ENCODE peak calls at places on chromosomes 12 and 14, in seven cellular contexts. B, O, W, Z, X, M and A are unnamed samples.

GRCh38 chr12:272942-273906 is 10.6 kb upstream of the SLC6A13 start:
- DNase-seq in B (no peak), O (no peak), W (no peak), Z (no peak), X (no peak), M (no peak), A (no peak)

GRCh38 chr12:130186631-130187269 is 24.5 kb downstream of the FZD10 start:
- DNase-seq in B (no peak), O (no peak), W (peak; percentile 14), Z (no peak), X (no peak), M (peak; percentile 2), A (no peak)

GRCh38 chr14:34794217-34794616 is 79.8 kb upstream of the CFL2 start:
- DNase-seq in B (no peak), O (no peak), W (no peak), Z (no peak), X (peak; percentile 23), M (peak; percentile 18), A (no peak)

GRCh38 chr12:114976959-114977358 is 293.0 kb upstream of the TBX3 start:
- DNase-seq in B (no peak), O (no peak), W (peak; percentile 77), Z (no peak), X (peak; percentile 37), M (peak; percentile 37), A (no peak)

GRCh38 chr14:33229269-33229924 is 290.7 kb downstream of the NPAS3 start:
- DNase-seq in B (no peak), O (no peak), W (no peak), Z (no peak), X (peak; percentile 5), M (peak; percentile 40), A (no peak)

GRCh38 chr14:103418508-103418818 is 33.2 kb downstream of the MARK3 start:
- DNase-seq in B (no peak), O (no peak), W (no peak), Z (no peak), X (peak; percentile 81), M (peak; percentile 76), A (peak; percentile 29)

GRCh38 chr14:96268426-96269358 is 12.7 kb downstream of the BDKRB1 start:
- DNase-seq in B (no peak), O (no peak), W (peak; percentile 78), Z (no peak), X (peak; percentile 94), M (peak; percentile 96), A (no peak)

GRCh38 chr12:12788675-12789368 is 3.4 kb downstream of the APOLD1 start:
- DNase-seq in B (peak; percentile 12), O (peak; percentile 75), W (peak; percentile 89), Z (no peak), X (peak; percentile 76), M (peak; percentile 65), A (peak; percentile 66)

GRCh38 chr14:96121660-96122395 is 82.7 kb downstream of the C14orf132 start:
- DNase-seq in B (no peak), O (no peak), W (no peak), Z (no peak), X (peak; percentile 25), M (peak; percentile 78), A (no peak)

GRCh38 chr14:81625343-81625742 is 91.7 kb upstream of the SEL1L start:
- DNase-seq in B (no peak), O (no peak), W (peak; percentile 29), Z (no peak), X (peak; percentile 1), M (no peak), A (peak; percentile 34)

GRCh38 chr14:70934502-70935134 is 27.4 kb downstream of the PCNX1 start:
- DNase-seq in B (no peak), O (no peak), W (no peak), Z (peak; percentile 18), X (peak; percentile 79), M (peak; percentile 32), A (peak; percentile 37)

GRCh38 chr14:96843137-96843536 is 46.0 kb downstream of the VRK1 start:
- DNase-seq in B (no peak), O (no peak), W (no peak), Z (no peak), X (no peak), M (no peak), A (no peak)

GRCh38 chr12:8832500-8832899 is 10.1 kb downstream of the A2ML1 start:
- DNase-seq in B (no peak), O (no peak), W (no peak), Z (no peak), X (no peak), M (no peak), A (no peak)
- TF ChIP-seq CTCF in B (no peak), O (no peak), W (no peak), Z (no peak), X (no peak), M (no peak), A (no peak)

DNA sequence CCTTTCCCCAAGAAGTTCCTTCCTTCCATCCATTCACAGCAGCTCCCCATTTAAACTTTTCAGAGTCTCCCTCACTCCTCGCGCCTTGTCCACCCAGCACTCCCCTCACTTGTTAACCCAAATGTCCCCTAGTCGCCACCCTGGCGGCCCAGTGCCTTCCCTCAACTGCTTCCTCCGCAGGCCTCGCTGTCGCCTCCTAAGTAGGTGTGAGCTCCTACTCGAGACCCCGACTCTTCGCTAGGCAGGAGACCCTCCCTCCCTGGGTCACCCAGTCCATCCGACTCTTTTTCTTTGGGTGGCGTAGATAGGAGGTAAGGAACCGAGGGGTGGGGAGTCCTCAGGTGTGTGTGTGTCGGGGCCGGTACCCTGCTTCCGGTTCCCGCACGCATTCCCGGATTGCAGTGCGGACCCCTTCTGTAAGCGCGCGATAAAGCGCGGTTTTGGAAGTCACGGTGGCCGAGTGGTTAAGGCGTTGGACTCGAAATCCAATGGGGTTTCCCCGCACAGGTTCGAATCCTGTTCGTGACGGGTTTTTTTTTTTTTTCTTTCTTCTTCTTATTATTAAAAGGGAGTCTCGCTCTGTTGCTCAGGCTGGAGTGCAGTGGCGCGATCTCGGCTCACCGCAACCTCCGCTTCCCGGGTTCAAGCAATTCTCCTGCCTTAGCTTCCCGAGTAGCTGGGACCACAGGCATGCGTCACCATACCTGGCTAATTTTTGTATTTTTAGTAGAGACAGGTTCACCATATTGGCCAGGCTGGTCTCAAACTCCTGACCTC is 823 bp upstream of the SMARCC2 start:
- DNase-seq in B (peak; percentile 51), O (peak; percentile 55), W (peak; percentile 94), Z (peak; percentile 90), X (peak; percentile 75), M (peak; percentile 73), A (peak; percentile 76)
- TF ChIP-seq CTCF in B (no peak), O (no peak), W (no peak), Z (no peak), X (no peak), M (no peak), A (no peak)

GRCh38 chr12:19530631-19531020 is 91.3 kb downstream of the AEBP2 start:
- DNase-seq in B (no peak), O (no peak), W (no peak), Z (no peak), X (peak; percentile 72), M (peak; percentile 55), A (no peak)
- TF ChIP-seq CTCF in B (no peak), O (no peak), W (no peak), Z (no peak), X (no peak), M (no peak), A (no peak)

GRCh38 chr14:36430169-36430568 is 89.9 kb downstream of the NKX2-1 start:
- DNase-seq in B (no peak), O (no peak), W (no peak), Z (no peak), X (no peak), M (no peak), A (no peak)
- TF ChIP-seq CTCF in B (no peak), O (no peak), W (no peak), Z (no peak), X (no peak), M (no peak), A (no peak)

GRCh38 chr12:51025748-51026654 is at the start of gene SLC11A2:
- DNase-seq in B (peak; percentile 75), O (peak; percentile 70), W (peak; percentile 96), Z (peak; percentile 92), X (peak; percentile 91), M (peak; percentile 93), A (peak; percentile 98)
- TF ChIP-seq CTCF in B (no peak), O (peak; percentile 16), W (no peak), Z (peak; percentile 3), X (no peak), M (no peak), A (peak; percentile 1)

DNA sequence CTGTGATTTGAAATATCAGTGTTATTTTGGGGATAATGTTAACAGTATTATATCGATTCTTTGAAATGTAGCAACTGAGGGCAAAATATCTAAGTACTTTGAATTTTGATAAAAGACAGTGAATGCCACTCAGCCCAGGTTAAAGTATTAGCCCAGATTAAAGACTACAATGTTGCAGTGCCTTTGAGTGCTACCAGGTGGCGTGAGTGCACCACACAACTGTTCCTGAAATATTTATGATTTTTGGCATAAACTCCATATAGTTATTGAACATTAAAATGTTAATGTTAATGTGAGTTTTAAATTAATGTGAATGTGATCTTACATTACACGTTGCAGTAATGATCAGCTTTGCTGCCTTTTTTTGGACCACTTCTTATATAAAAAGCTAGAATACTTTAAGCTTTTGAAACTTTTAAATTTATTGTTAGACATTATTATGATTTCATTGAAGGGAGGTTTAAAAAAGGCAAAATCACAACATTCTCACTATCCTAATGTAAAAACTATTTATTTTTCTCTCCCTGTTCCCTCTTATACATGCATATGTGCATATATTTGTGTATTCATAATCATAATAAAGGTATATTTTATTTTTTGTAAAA is 22.5 kb downstream of the MRPS35 start:
- DNase-seq in B (no peak), O (no peak), W (peak; percentile 55), Z (no peak), X (peak; percentile 34), M (peak; percentile 10), A (peak; percentile 41)
- TF ChIP-seq CTCF in B (peak; percentile 83), O (peak; percentile 70), W (peak; percentile 93), Z (peak; percentile 77), X (peak; percentile 97), M (peak; percentile 94), A (peak; percentile 68)

GRCh38 chr12:118358607-118359540 is 13.8 kb downstream of the TAOK3 start:
- DNase-seq in B (no peak), O (no peak), W (peak; percentile 29), Z (no peak), X (no peak), M (no peak), A (no peak)

GRCh38 chr12:118357327-118358007 is 15.2 kb downstream of the TAOK3 start:
- DNase-seq in B (no peak), O (no peak), W (peak; percentile 76), Z (peak; percentile 62), X (peak; percentile 68), M (peak; percentile 36), A (peak; percentile 62)

GRCh38 chr12:118359541-118359915 is 13.2 kb downstream of the TAOK3 start:
- DNase-seq in B (no peak), O (no peak), W (no peak), Z (no peak), X (no peak), M (no peak), A (peak; percentile 42)

GRCh38 chr12:118356809-118357326 is 15.8 kb downstream of the TAOK3 start:
- DNase-seq in B (no peak), O (no peak), W (peak; percentile 58), Z (peak; percentile 39), X (peak; percentile 92), M (peak; percentile 81), A (no peak)

DNA sequence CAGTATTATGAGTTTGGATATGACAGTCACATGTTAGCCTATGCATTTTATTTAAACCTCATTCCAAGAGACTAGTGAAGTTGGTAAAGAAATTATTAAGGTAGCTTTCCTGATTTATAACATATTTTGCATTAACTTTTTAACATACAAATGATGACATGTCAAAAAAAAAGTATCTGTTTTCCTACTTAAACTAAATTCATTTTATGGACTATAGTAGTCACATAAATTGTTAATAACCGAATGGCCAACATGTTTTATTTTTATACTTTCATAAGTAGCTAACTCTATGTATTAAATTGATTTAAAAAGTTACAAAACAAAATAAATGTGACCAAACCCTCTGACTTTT is 14.7 kb downstream of the TAOK3 start:
- DNase-seq in B (no peak), O (no peak), W (no peak), Z (no peak), X (no peak), M (no peak), A (no peak)
- TF ChIP-seq CTCF in B (no peak), O (no peak), W (no peak), Z (no peak), X (no peak), M (no peak), A (no peak)